ENCODE peak calls at places on chromosomes 1 and 21, in ten cellular contexts. M, D, T, N, O, X, P, U, E and Z are unnamed samples.

GRCh38 chr1:173429517-173430477 is 47.3 kb upstream of the PRDX6 start:
- DNase-seq in P (peak), D (peak), N (peak), M (peak), T (peak), X (peak), U (no peak), E (peak), O (peak), Z (peak)

GRCh38 chr1:201149400-201149799 is 4.9 kb downstream of the TMEM9 start:
- DNase-seq in X (no peak), E (no peak), N (peak), D (no peak), O (no peak), T (peak), M (no peak), P (peak), U (peak), Z (peak)

GRCh38 chr1:246532519-246532918 is 25.4 kb upstream of the SMYD3 start:
- DNase-seq in E (no peak), N (no peak), U (no peak), T (no peak), P (no peak), D (no peak), X (no peak), O (no peak), M (no peak), Z (peak)

GRCh38 chr1:16998589-16998988 is 13.1 kb downstream of the ATP13A2 start:
- DNase-seq in D (no peak), P (no peak), M (no peak), X (no peak), U (no peak), E (no peak), T (no peak), N (peak), O (no peak), Z (peak)

GRCh38 chr1:1858382-1859086 is 32.4 kb downstream of the GNB1 start:
- DNase-seq in U (no peak), D (peak), T (peak), M (peak), O (peak), P (peak), N (peak), X (peak), E (peak), Z (peak)

GRCh38 chr1:19661721-19662228 is 2.9 kb upstream of the HTR6 start:
- DNase-seq in T (peak), P (peak), U (no peak), O (no peak), M (no peak), X (peak), E (peak), D (no peak), N (peak), Z (peak)

GRCh38 chr21:31041295-31042079 is 3.2 kb upstream of the KRTAP19-8 start:
- DNase-seq in P (no peak), D (no peak), E (no peak), N (no peak), X (no peak), U (no peak), O (no peak), M (no peak), T (no peak), Z (no peak)

GRCh38 chr1:172867216-172867828 is 183.4 kb downstream of the TNFSF18 start:
- DNase-seq in P (no peak), O (no peak), E (no peak), D (no peak), N (no peak), M (no peak), T (no peak), X (no peak), U (no peak), Z (no peak)

GRCh38 chr1:46544561-46545240 is 6.7 kb downstream of the KNCN start:
- DNase-seq in M (no peak), N (no peak), E (no peak), U (no peak), D (no peak), O (no peak), T (no peak), P (no peak), X (no peak), Z (no peak)

GRCh38 chr1:244653439-244654283 is 735 bp downstream of the DESI2 start:
- DNase-seq in O (no peak), D (no peak), U (no peak), T (peak), P (peak), N (peak), E (peak), M (no peak), X (peak), Z (no peak)

GRCh38 chr1:200432586-200432985 is 22.8 kb upstream of the ZNF281 start:
- DNase-seq in X (no peak), D (no peak), U (no peak), M (no peak), N (no peak), T (no peak), O (no peak), E (no peak), P (no peak), Z (no peak)

GRCh38 chr1:196558424-196558823 is 49.8 kb downstream of the KCNT2 start:
- DNase-seq in T (peak), E (peak), O (no peak), P (no peak), N (peak), D (no peak), U (no peak), X (peak), M (no peak), Z (peak)